ENCODE peak calls at places on chromosomes 12 and 14, in six cellular contexts. R is activated T-helper 1 cell treated with anti-CD3 and anti-CD28 coated beads, Interleukin-2, amount 50 U/mL, for 16 hours; F is activated CD4-positive, alpha-beta memory T cell treated with anti-CD3 and anti-CD28 coated beads for 36 hours; Q is HTR-8/SVneo; D is SK-MEL-5; O is T-helper 1 cell. U is an unnamed sample.

GRCh38 chr14:96038558-96038919 is 623 bp upstream of the C14orf132 start:
- DNase-seq in Q (no peak), R (no peak), D (no peak), F (no peak), O (no peak), U (no peak)

GRCh38 chr14:58027904-58028303 is 124.1 kb downstream of the ARMH4 start:
- DNase-seq in O (no peak), R (no peak), D (no peak), F (no peak), Q (no peak), U (no peak)

GRCh38 chr14:74507085-74507484 is 13.5 kb downstream of the ISCA2 start:
- DNase-seq in O (no peak), Q (no peak), F (no peak), R (no peak), D (no peak), U (no peak)

GRCh38 chr12:39632670-39633069 is 13.1 kb upstream of the ABCD2 start:
- DNase-seq in Q (no peak), F (no peak), O (no peak), D (peak; percentile 10), R (no peak), U (no peak)

GRCh38 chr14:52377940-52378339 is 63.8 kb downstream of the PTGER2 start:
- DNase-seq in O (no peak), F (no peak), Q (no peak), R (no peak), D (no peak), U (no peak)

GRCh38 chr14:30768791-30769190 is 105.6 kb upstream of the COCH start:
- DNase-seq in F (no peak), D (no peak), R (no peak), Q (no peak), O (no peak), U (no peak)

GRCh38 chr14:89481167-89481566 is 64.1 kb upstream of the FOXN3 start:
- DNase-seq in Q (no peak), F (no peak), D (no peak), R (no peak), O (no peak), U (no peak)

GRCh38 chr12:74889563-74890236 is 319.9 kb downstream of the KCNC2 start:
- DNase-seq in O (no peak), Q (peak; percentile 17), R (no peak), D (no peak), F (no peak), U (no peak)

GRCh38 chr12:113831486-113831885 is 134.6 kb downstream of the RBM19 start:
- DNase-seq in F (no peak), O (no peak), D (no peak), Q (no peak), R (no peak), U (no peak)

GRCh38 chr14:24982472-24983155 is 67.3 kb downstream of the STXBP6 start:
- DNase-seq in D (no peak), O (no peak), Q (peak; percentile 41), F (no peak), R (no peak), U (peak; percentile 34)

GRCh38 chr14:93790966-93791365 is 2.7 kb upstream of the PRIMA1 start:
- DNase-seq in D (no peak), Q (no peak), F (no peak), R (no peak), O (no peak), U (no peak)